ENCODE peak calls at places on chromosomes 5 and 9, in eight cellular contexts. One of them, this sample, is unnamed.

GRCh38 chr5:10812218-10812617 is 51.2 kb upstream of the DAP start:
- DNase-seq in astrocyte: no peak
- DNase-seq in left ventricle myocardium inferior: no peak
- DNase-seq in Peyer's patch: no peak
- DNase-seq in osteoblast: no peak
- DNase-seq in neural progenitor cell: no peak
- DNase-seq in adrenal gland: no peak
- DNase-seq in GM23248: no peak
- DNase-seq in this sample: no peak

GRCh38 chr5:93192107-93192506 is 388.9 kb downstream of the NR2F1-AS1 start:
- DNase-seq in astrocyte: peak; percentile 98
- DNase-seq in left ventricle myocardium inferior: no peak
- DNase-seq in Peyer's patch: no peak
- DNase-seq in osteoblast: peak; percentile 47
- DNase-seq in neural progenitor cell: no peak
- DNase-seq in adrenal gland: no peak
- DNase-seq in GM23248: peak; percentile 81
- DNase-seq in this sample: no peak

GRCh38 chr5:88732862-88733261 is 150.1 kb downstream of the MEF2C start:
- DNase-seq in astrocyte: no peak
- DNase-seq in left ventricle myocardium inferior: no peak
- DNase-seq in Peyer's patch: no peak
- DNase-seq in osteoblast: no peak
- DNase-seq in neural progenitor cell: peak; percentile 61
- DNase-seq in adrenal gland: no peak
- DNase-seq in GM23248: no peak
- DNase-seq in this sample: no peak

GRCh38 chr5:43658499-43658898 is 55.5 kb downstream of the NNT start:
- DNase-seq in astrocyte: peak; percentile 71
- DNase-seq in left ventricle myocardium inferior: no peak
- DNase-seq in Peyer's patch: no peak
- DNase-seq in osteoblast: peak; percentile 58
- DNase-seq in neural progenitor cell: no peak
- DNase-seq in adrenal gland: no peak
- DNase-seq in GM23248: peak; percentile 81
- DNase-seq in this sample: no peak

GRCh38 chr5:154517181-154517580 is 39.2 kb upstream of the HAND1 start:
- DNase-seq in astrocyte: no peak
- DNase-seq in left ventricle myocardium inferior: no peak
- DNase-seq in Peyer's patch: no peak
- DNase-seq in osteoblast: no peak
- DNase-seq in neural progenitor cell: no peak
- DNase-seq in adrenal gland: no peak
- DNase-seq in GM23248: no peak
- DNase-seq in this sample: no peak

GRCh38 chr5:173925449-173926071 is 37.4 kb downstream of the CPEB4 start:
- DNase-seq in astrocyte: no peak
- DNase-seq in left ventricle myocardium inferior: peak; percentile 43
- DNase-seq in Peyer's patch: peak; percentile 70
- DNase-seq in osteoblast: no peak
- DNase-seq in neural progenitor cell: peak; percentile 55
- DNase-seq in adrenal gland: no peak
- DNase-seq in GM23248: peak; percentile 74
- DNase-seq in this sample: no peak

GRCh38 chr5:6632324-6632930 is 417 bp downstream of the NSUN2 start:
- DNase-seq in astrocyte: no peak
- DNase-seq in left ventricle myocardium inferior: no peak
- DNase-seq in Peyer's patch: peak; percentile 34
- DNase-seq in osteoblast: peak; percentile 85
- DNase-seq in neural progenitor cell: no peak
- DNase-seq in adrenal gland: peak; percentile 32
- DNase-seq in GM23248: peak; percentile 76
- DNase-seq in this sample: no peak

GRCh38 chr9:111148994-111149759 is 110.9 kb upstream of the LPAR1 start:
- DNase-seq in astrocyte: no peak
- DNase-seq in left ventricle myocardium inferior: peak; percentile 25
- DNase-seq in Peyer's patch: no peak
- DNase-seq in osteoblast: no peak
- DNase-seq in neural progenitor cell: no peak
- DNase-seq in adrenal gland: no peak
- DNase-seq in GM23248: peak; percentile 45
- DNase-seq in this sample: no peak

GRCh38 chr5:156505101-156505500 is 178.1 kb downstream of the SGCD start:
- DNase-seq in astrocyte: no peak
- DNase-seq in left ventricle myocardium inferior: no peak
- DNase-seq in Peyer's patch: no peak
- DNase-seq in osteoblast: no peak
- DNase-seq in neural progenitor cell: no peak
- DNase-seq in adrenal gland: no peak
- DNase-seq in GM23248: no peak
- DNase-seq in this sample: no peak

GRCh38 chr9:128457207-128457606 is 1.4 kb downstream of the ODF2 start:
- DNase-seq in astrocyte: no peak
- DNase-seq in left ventricle myocardium inferior: no peak
- DNase-seq in Peyer's patch: no peak
- DNase-seq in osteoblast: no peak
- DNase-seq in neural progenitor cell: peak; percentile 31
- DNase-seq in adrenal gland: no peak
- DNase-seq in GM23248: no peak
- DNase-seq in this sample: no peak

GRCh38 chr9:27145143-27145542 is 36.1 kb downstream of the TEK start:
- DNase-seq in astrocyte: no peak
- DNase-seq in left ventricle myocardium inferior: no peak
- DNase-seq in Peyer's patch: no peak
- DNase-seq in osteoblast: no peak
- DNase-seq in neural progenitor cell: no peak
- DNase-seq in adrenal gland: no peak
- DNase-seq in GM23248: no peak
- DNase-seq in this sample: no peak

GRCh38 chr9:4066682-4067081 is 233.2 kb downstream of the GLIS3 start:
- DNase-seq in astrocyte: no peak
- DNase-seq in left ventricle myocardium inferior: no peak
- DNase-seq in Peyer's patch: no peak
- DNase-seq in osteoblast: no peak
- DNase-seq in neural progenitor cell: no peak
- DNase-seq in adrenal gland: no peak
- DNase-seq in GM23248: no peak
- DNase-seq in this sample: no peak

GRCh38 chr9:113516840-113517577 is 53.5 kb downstream of the RGS3 start:
- DNase-seq in astrocyte: peak; percentile 14
- DNase-seq in left ventricle myocardium inferior: no peak
- DNase-seq in Peyer's patch: peak; percentile 68
- DNase-seq in osteoblast: no peak
- DNase-seq in neural progenitor cell: peak; percentile 26
- DNase-seq in adrenal gland: no peak
- DNase-seq in GM23248: no peak
- DNase-seq in this sample: no peak

GRCh38 chr9:83934569-83935275 is 13.5 kb upstream of the KIF27 start:
- DNase-seq in astrocyte: peak; percentile 62
- DNase-seq in left ventricle myocardium inferior: no peak
- DNase-seq in Peyer's patch: no peak
- DNase-seq in osteoblast: no peak
- DNase-seq in neural progenitor cell: no peak
- DNase-seq in adrenal gland: no peak
- DNase-seq in GM23248: peak; percentile 74
- DNase-seq in this sample: no peak

GRCh38 chr5:156913719-156914370 is 49.2 kb downstream of the TIMD4 start:
- DNase-seq in astrocyte: no peak
- DNase-seq in left ventricle myocardium inferior: no peak
- DNase-seq in Peyer's patch: peak; percentile 61
- DNase-seq in osteoblast: no peak
- DNase-seq in neural progenitor cell: peak; percentile 49
- DNase-seq in adrenal gland: no peak
- DNase-seq in GM23248: no peak
- DNase-seq in this sample: peak; percentile 81

GRCh38 chr9:84742261-84742660 is 72.7 kb downstream of the NTRK2 start:
- DNase-seq in astrocyte: no peak
- DNase-seq in left ventricle myocardium inferior: no peak
- DNase-seq in Peyer's patch: no peak
- DNase-seq in osteoblast: no peak
- DNase-seq in neural progenitor cell: no peak
- DNase-seq in adrenal gland: no peak
- DNase-seq in GM23248: no peak
- DNase-seq in this sample: no peak

GRCh38 chr9:134323741-134324358 is 2.4 kb upstream of the RXRA start:
- DNase-seq in astrocyte: peak; percentile 65
- DNase-seq in left ventricle myocardium inferior: peak; percentile 31
- DNase-seq in Peyer's patch: no peak
- DNase-seq in osteoblast: peak; percentile 95
- DNase-seq in neural progenitor cell: no peak
- DNase-seq in adrenal gland: peak; percentile 25
- DNase-seq in GM23248: peak; percentile 73
- DNase-seq in this sample: no peak

GRCh38 chr9:69131682-69132081 is 42.4 kb upstream of the TJP2 start:
- DNase-seq in astrocyte: peak; percentile 98
- DNase-seq in left ventricle myocardium inferior: no peak
- DNase-seq in Peyer's patch: no peak
- DNase-seq in osteoblast: peak; percentile 82
- DNase-seq in neural progenitor cell: no peak
- DNase-seq in adrenal gland: peak; percentile 72
- DNase-seq in GM23248: peak; percentile 85
- DNase-seq in this sample: no peak
- H3K4me1 ChIP-seq in astrocyte: peaks cover 19% of the 10 kb centered on the region
- H3K4me1 ChIP-seq in left ventricle myocardium inferior: peaks cover 78% of the 10 kb centered on the region
- H3K4me1 ChIP-seq in Peyer's patch: no peaks in the 10 kb centered on the region
- H3K4me1 ChIP-seq in osteoblast: peaks cover 24% of the 10 kb centered on the region
- H3K4me1 ChIP-seq in neural progenitor cell: peaks cover 3% of the 10 kb centered on the region
- H3K4me1 ChIP-seq in adrenal gland: peaks cover 14% of the 10 kb centered on the region
- H3K4me1 ChIP-seq in GM23248: peaks cover 17% of the 10 kb centered on the region
- H3K4me1 ChIP-seq in this sample: peaks cover 4% of the 10 kb centered on the region

DNA sequence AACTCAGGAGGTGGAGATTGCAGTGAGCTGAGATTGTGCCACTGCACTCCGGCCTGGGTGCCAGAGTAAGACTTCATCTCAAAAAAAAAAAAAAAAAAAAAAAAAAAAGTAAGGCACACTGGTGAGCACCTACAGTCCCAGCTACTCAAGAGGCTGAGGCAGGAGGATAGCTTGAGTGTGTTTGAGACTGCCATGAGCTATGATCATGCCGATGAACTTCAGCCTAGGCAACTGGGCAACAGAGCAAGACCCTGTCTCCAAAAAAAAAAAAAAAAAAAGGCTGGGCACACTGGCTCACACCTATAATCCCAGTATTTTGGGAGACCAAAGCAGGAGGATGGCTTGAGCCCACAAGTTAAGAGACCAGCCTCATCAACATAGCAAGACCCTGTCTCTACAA is 20.3 kb downstream of the UIMC1 start:
- DNase-seq in astrocyte: no peak
- DNase-seq in left ventricle myocardium inferior: no peak
- DNase-seq in Peyer's patch: no peak
- DNase-seq in osteoblast: no peak
- DNase-seq in neural progenitor cell: no peak
- DNase-seq in adrenal gland: no peak
- DNase-seq in GM23248: no peak
- DNase-seq in this sample: no peak
- H3K4me3 ChIP-seq in astrocyte: no peak overlapping the region
- H3K4me3 ChIP-seq in left ventricle myocardium inferior: no peak overlapping the region
- H3K4me3 ChIP-seq in Peyer's patch: no peak overlapping the region
- H3K4me3 ChIP-seq in osteoblast: no peak overlapping the region
- H3K4me3 ChIP-seq in neural progenitor cell: no peak overlapping the region
- H3K4me3 ChIP-seq in adrenal gland: no peak overlapping the region
- H3K4me3 ChIP-seq in GM23248: no peak overlapping the region
- H3K4me3 ChIP-seq in this sample: no peak overlapping the region

DNA sequence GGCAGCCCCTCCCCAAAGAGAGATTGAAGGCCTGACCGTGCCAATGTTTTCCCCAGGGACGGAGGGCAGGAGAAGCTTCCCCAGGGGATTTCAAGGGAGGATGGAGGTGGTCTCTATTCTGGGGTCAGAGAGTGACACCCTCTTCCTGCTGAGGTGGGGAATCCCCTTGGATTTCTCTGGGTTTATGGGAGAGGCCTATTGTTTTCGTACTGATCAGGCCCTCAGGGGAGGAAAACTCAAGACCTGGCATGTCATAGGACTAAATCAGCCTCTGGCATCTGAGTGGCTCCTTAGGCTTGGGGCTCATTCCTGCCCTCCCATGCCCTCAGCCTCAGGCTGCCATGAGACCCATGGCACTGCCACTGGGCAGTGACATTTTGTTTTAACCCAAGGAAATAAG is 44.6 kb downstream of the IRF1 start:
- DNase-seq in astrocyte: no peak
- DNase-seq in left ventricle myocardium inferior: no peak
- DNase-seq in Peyer's patch: no peak
- DNase-seq in osteoblast: no peak
- DNase-seq in neural progenitor cell: no peak
- DNase-seq in adrenal gland: no peak
- DNase-seq in GM23248: no peak
- DNase-seq in this sample: no peak
- H3K4me1 ChIP-seq in astrocyte: no peaks in the 10 kb centered on the region
- H3K4me1 ChIP-seq in left ventricle myocardium inferior: peaks cover 81% of the 10 kb centered on the region
- H3K4me1 ChIP-seq in Peyer's patch: peaks cover 11% of the 10 kb centered on the region
- H3K4me1 ChIP-seq in osteoblast: peaks cover 6% of the 10 kb centered on the region
- H3K4me1 ChIP-seq in neural progenitor cell: peaks cover 4% of the 10 kb centered on the region
- H3K4me1 ChIP-seq in adrenal gland: peaks cover 17% of the 10 kb centered on the region
- H3K4me1 ChIP-seq in GM23248: peaks cover 8% of the 10 kb centered on the region
- H3K4me1 ChIP-seq in this sample: peaks cover 4% of the 10 kb centered on the region

GRCh38 chr5:120035815-120036577 is 406.6 kb downstream of the FAM170A start:
- DNase-seq in astrocyte: no peak
- DNase-seq in left ventricle myocardium inferior: no peak
- DNase-seq in Peyer's patch: no peak
- DNase-seq in osteoblast: no peak
- DNase-seq in neural progenitor cell: no peak
- DNase-seq in adrenal gland: no peak
- DNase-seq in GM23248: no peak
- DNase-seq in this sample: no peak
- H3K4me3 ChIP-seq in astrocyte: no peak overlapping the region
- H3K4me3 ChIP-seq in left ventricle myocardium inferior: no peak overlapping the region
- H3K4me3 ChIP-seq in Peyer's patch: no peak overlapping the region
- H3K4me3 ChIP-seq in osteoblast: no peak overlapping the region
- H3K4me3 ChIP-seq in neural progenitor cell: no peak overlapping the region
- H3K4me3 ChIP-seq in adrenal gland: no peak overlapping the region
- H3K4me3 ChIP-seq in GM23248: no peak overlapping the region
- H3K4me3 ChIP-seq in this sample: no peak overlapping the region

GRCh38 chr9:90815944-90816357 is 14.3 kb downstream of the SYK start:
- DNase-seq in astrocyte: no peak
- DNase-seq in left ventricle myocardium inferior: no peak
- DNase-seq in Peyer's patch: no peak
- DNase-seq in osteoblast: no peak
- DNase-seq in neural progenitor cell: peak; percentile 27
- DNase-seq in adrenal gland: no peak
- DNase-seq in GM23248: no peak
- DNase-seq in this sample: no peak
- H3K4me1 ChIP-seq in astrocyte: no peaks in the 10 kb centered on the region
- H3K4me1 ChIP-seq in left ventricle myocardium inferior: no peaks in the 10 kb centered on the region
- H3K4me1 ChIP-seq in Peyer's patch: peaks cover 5% of the 10 kb centered on the region
- H3K4me1 ChIP-seq in osteoblast: no peaks in the 10 kb centered on the region
- H3K4me1 ChIP-seq in neural progenitor cell: peaks cover 10% of the 10 kb centered on the region
- H3K4me1 ChIP-seq in adrenal gland: peaks cover 9% of the 10 kb centered on the region
- H3K4me1 ChIP-seq in GM23248: no peaks in the 10 kb centered on the region
- H3K4me1 ChIP-seq in this sample: peaks cover 3% of the 10 kb centered on the region

DNA sequence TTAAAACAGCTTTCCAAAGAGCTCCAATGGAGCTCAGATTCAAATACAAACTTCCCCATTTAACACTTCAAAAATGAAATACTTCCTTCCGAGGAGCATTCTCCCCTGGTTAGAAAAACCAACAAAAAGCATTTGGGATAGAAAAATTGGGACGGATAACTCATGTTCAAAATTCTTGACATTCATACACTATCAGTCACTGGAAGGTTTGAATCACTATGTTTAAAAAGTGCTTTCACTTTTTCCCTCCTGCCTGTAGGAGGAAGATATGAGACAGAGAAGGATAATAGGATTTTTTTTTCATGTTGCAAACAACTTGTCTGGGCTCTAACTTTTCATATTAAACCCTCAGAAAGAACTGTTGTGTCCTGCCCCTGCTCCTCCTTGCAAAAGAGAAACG is 412.0 kb downstream of the ACTL7B start:
- DNase-seq in astrocyte: peak; percentile 73
- DNase-seq in left ventricle myocardium inferior: no peak
- DNase-seq in Peyer's patch: no peak
- DNase-seq in osteoblast: peak; percentile 51
- DNase-seq in neural progenitor cell: no peak
- DNase-seq in adrenal gland: no peak
- DNase-seq in GM23248: peak; percentile 88
- DNase-seq in this sample: no peak
- H3K4me3 ChIP-seq in astrocyte: peak overlapping the region; percentile 47
- H3K4me3 ChIP-seq in left ventricle myocardium inferior: no peak overlapping the region
- H3K4me3 ChIP-seq in Peyer's patch: no peak overlapping the region
- H3K4me3 ChIP-seq in osteoblast: peak overlapping the region; percentile 62
- H3K4me3 ChIP-seq in neural progenitor cell: no peak overlapping the region
- H3K4me3 ChIP-seq in adrenal gland: no peak overlapping the region
- H3K4me3 ChIP-seq in GM23248: peak overlapping the region; percentile 63
- H3K4me3 ChIP-seq in this sample: no peak overlapping the region